ENCODE peak calls at places on chromosomes 13 and 19, in four cellular contexts. L is stomach, C is breast epithelium, T is HCT116. K is an unnamed sample.

GRCh38 chr13:41590122-41590521 is 132.8 kb downstream of the RGCC start:
- DNase-seq in L (no peak), C (no peak), T (no peak), K (no peak)

GRCh38 chr13:111412251-111412650 is 91.8 kb downstream of the TEX29 start:
- DNase-seq in L (no peak), C (no peak), T (no peak), K (no peak)

GRCh38 chr13:112252744-112253590 is 123.2 kb upstream of the SPACA7 start:
- DNase-seq in L (no peak), C (no peak), T (no peak), K (no peak)

GRCh38 chr13:69589531-69589930 is 518.1 kb upstream of the ATXN8OS start:
- DNase-seq in L (no peak), C (no peak), T (no peak), K (no peak)

GRCh38 chr13:27427663-27428062 is 3.2 kb downstream of the GTF3A start:
- DNase-seq in L (no peak), C (no peak), T (no peak), K (no peak)

GRCh38 chr19:45821103-45821521 is 6.0 kb upstream of the RSPH6A start:
- DNase-seq in L (no peak), C (no peak), T (no peak), K (no peak)

GRCh38 chr13:33634526-33635111 is 183.3 kb upstream of the RFC3 start:
- DNase-seq in L (no peak), C (no peak), T (no peak), K (no peak)

GRCh38 chr13:109941221-109941620 is 154.8 kb upstream of the IRS2 start:
- DNase-seq in L (no peak), C (no peak), T (no peak), K (no peak)

GRCh38 chr13:58906329-58907007 is 1257.3 kb downstream of the DIAPH3 start:
- DNase-seq in L (no peak), C (no peak), T (no peak), K (no peak)

GRCh38 chr19:29516358-29516725 is 9.5 kb upstream of the VSTM2B start:
- DNase-seq in L (no peak), C (no peak), T (no peak), K (no peak)

GRCh38 chr13:20728579-20729300 is 25.2 kb downstream of the IL17D start:
- DNase-seq in L (no peak), C (no peak), T (no peak), K (no peak)

GRCh38 chr19:16888629-16889371 is at the start of gene F2RL3:
- DNase-seq in L (peak), C (no peak), T (no peak), K (peak)
- TF ChIP-seq POLR2AphosphoS5 in L (peak), C (peak), T (no peak), K (peak)

DNA sequence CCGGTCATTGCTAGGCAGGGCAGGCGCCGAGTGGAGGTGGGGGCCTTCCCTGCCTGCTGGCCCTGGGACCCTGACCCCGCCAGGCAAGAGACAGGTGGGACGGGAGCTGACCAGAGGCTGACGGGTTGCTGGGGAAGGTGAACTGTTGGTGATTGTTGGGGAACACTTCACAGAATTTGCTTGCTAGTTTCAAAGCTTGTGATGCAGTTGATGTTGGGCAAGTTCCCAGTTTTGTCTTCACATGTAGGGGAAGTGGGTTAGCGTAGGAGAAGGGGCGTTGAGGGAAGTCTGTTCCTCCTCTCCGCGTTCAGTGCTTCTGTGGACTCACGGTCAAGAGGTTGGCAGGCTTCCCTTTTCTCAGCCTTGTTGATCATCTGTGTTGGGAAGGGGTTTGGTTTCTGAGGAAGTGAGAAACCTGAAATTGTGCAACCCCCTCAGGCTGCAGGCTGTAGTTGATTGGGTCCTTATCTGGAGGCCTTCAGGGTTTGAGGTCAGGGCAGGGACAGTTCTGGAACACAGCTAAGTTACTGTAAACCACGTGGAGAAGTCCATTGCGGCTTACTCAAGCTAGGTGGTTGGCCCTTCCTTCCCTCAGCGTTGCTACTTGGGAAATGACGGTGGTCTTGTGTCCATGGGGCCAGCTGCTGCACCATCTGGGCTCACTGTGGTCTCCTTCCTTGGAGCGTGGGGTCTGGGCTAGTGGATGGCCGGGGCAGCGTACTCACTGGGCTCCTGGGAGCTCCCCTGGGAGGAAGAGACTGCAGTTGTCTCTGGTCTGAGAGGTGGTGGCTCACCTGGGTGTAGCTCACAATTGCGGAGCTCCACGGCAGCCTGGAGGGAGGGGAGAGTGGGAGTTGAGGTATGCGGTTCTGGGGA is 7.5 kb downstream of the RPS9 start:
- DNase-seq in L (peak), C (no peak), T (no peak), K (peak)
- TF ChIP-seq POLR2A in L (no peak), C (no peak), T (peak), K (peak)

GRCh38 chr19:48739400-48739825 is 997 bp downstream of the RASIP1 start:
- DNase-seq in L (no peak), C (no peak), T (no peak), K (no peak)

GRCh38 chr19:48739835-48740704 is at the start of gene RASIP1:
- DNase-seq in L (no peak), C (no peak), T (no peak), K (no peak)

GRCh38 chr19:48740705-48741030 is 258 bp upstream of the RASIP1 start:
- DNase-seq in L (no peak), C (no peak), T (no peak), K (no peak)

GRCh38 chr19:48737360-48737998 is 2.9 kb downstream of the RASIP1 start:
- DNase-seq in L (peak), C (no peak), T (no peak), K (no peak)

DNA sequence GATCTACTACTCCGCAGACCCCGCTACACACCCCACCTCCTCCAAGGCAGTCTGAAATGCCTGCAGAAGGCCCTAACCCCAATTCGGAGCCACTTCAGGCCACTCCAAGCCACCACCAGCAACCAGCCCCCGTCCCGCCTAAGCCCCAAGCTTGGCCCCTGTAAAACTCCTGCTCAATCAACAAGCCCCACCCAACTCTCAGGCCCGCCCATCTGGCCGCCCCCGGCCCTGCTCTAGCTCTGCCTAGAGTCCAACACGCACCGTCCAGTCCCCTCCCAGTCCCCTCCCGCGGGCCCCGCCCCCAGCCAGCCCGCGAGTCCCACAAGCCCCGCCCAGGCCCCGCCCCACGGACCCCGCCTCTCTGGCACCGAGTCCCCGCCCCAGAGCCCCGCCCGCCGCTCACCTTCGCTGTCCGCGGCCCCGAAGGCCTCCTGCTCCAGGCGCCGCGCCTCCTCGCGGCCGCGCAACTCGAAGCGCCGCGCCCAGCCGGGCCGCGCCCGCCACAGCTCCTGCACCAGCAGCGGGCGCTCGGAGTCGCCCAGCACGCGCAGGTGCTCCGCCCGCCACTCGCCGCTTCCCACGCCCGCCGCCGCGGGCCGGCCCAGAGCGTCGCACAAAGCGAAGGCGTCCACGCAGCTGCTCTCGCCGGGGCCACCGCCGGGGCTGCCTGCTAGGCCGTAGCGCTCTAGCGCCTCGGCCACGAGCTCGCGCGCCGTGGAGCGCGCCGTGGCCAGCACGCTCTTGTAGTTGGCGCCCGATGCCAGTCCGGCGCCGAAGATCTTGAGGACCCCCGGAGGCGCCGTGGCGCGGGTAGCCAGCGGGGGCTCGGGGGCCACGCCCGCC is 1.6 kb downstream of the RASIP1 start:
- DNase-seq in L (peak), C (peak), T (peak), K (peak)
- TF ChIP-seq POLR2AphosphoS5 in L (no peak), C (no peak), T (peak), K (no peak)

GRCh38 chr19:12933287-12934072 is at the start of gene FARSA:
- DNase-seq in L (peak), C (peak), T (peak), K (peak)
- TF ChIP-seq POLR2A in L (no peak), C (peak), T (peak), K (peak)

GRCh38 chr19:17488593-17489391 is 18.5 kb downstream of the SLC27A1 start:
- DNase-seq in L (peak), C (peak), T (peak), K (peak)
- TF ChIP-seq POLR2AphosphoS5 in L (no peak), C (no peak), T (peak), K (no peak)

GRCh38 chr19:4976412-4977298 is 7.7 kb downstream of the KDM4B start:
- DNase-seq in L (peak), C (peak), T (no peak), K (peak)
- TF ChIP-seq POLR2A in L (no peak), C (no peak), T (no peak), K (peak)

DNA sequence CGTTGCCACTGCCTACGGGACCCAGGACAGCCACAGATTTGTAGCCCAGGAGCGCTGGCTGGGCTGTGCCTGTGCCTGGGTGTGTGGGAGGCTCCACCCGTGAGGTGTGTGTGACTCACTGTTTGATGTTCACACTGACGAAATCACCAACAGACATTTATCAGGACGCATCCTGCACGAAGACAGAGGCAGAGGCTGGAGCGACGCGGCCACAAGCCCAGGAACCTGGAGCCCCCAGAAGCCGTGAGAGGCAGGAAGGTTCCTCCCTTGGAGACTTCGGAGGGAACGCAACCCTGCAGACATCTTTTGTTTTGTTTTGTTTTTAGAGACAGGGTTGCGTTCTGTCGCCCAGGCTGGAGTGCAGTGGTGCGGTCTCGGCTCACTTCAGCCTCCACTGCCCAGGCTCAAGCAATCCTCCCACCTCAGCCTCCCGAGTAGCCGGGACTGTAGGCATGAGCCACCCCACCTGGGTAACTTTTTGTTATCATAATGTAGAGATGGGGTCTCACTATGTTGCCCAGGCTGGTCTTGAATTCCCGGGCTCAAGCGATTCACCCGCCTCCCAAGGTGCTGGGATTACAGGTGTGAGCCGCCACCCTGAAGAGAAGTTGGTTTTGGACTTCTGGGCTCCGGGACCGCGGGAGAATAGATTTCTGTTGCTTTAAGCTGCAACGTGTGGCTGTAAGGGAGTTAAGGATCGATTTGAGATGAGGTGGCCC is 25.0 kb upstream of the WDR18 start:
- DNase-seq in L (no peak), C (no peak), T (peak), K (no peak)
- TF ChIP-seq POLR2AphosphoS5 in L (no peak), C (no peak), T (no peak), K (no peak)